ENCODE peak calls at places on chromosomes 11 and 22, in seven cellular contexts. K, I, F, S, B, Y and D are unnamed samples. For H3K4me1, the result is how much of the 10 kb centered on the place peaks cover.

GRCh38 chr11:77590194-77590591 is 440 bp downstream of the AQP11 start:
- DNase-seq in K (no peak), S (peak), F (peak), B (no peak), Y (peak), I (peak), D (peak)

GRCh38 chr11:65452806-65453490 is 30.4 kb downstream of the NEAT1 start:
- DNase-seq in Y (no peak), S (no peak), F (peak), B (no peak), I (no peak), K (peak), D (peak)

GRCh38 chr22:41939981-41940852 is 6.7 kb downstream of the CENPM start:
- DNase-seq in Y (no peak), I (peak), S (no peak), F (no peak), K (no peak), B (no peak), D (peak)

GRCh38 chr22:39524753-39525657 is 4.6 kb downstream of the ATF4 start:
- DNase-seq in F (no peak), Y (no peak), K (no peak), S (no peak), B (no peak), I (no peak), D (no peak)

GRCh38 chr11:76629133-76629852 is 41.3 kb downstream of the LRRC32 start:
- DNase-seq in S (peak), K (no peak), F (peak), B (peak), I (no peak), Y (no peak), D (no peak)

GRCh38 chr22:22959147-22959827 is 71.7 kb downstream of the IGLL5 start:
- DNase-seq in K (peak), B (peak), F (peak), S (peak), Y (peak), I (peak), D (peak)

GRCh38 chr11:115042002-115042401 is 363.7 kb downstream of the NXPE2 start:
- DNase-seq in I (peak), S (no peak), F (no peak), K (no peak), Y (no peak), B (no peak), D (no peak)

GRCh38 chr22:24952837-24953293 is 349 bp downstream of the KIAA1671 start:
- DNase-seq in K (no peak), F (peak), I (peak), Y (peak), S (peak), B (peak), D (peak)

GRCh38 chr11:18192988-18193387 is 20.4 kb downstream of the MRGPRX4 start:
- DNase-seq in Y (no peak), F (no peak), K (no peak), S (no peak), B (no peak), I (peak), D (peak)

GRCh38 chr11:65661599-65662246 is 993 bp downstream of the RELA start:
- DNase-seq in Y (no peak), B (no peak), I (no peak), S (peak), K (no peak), F (no peak), D (no peak)

GRCh38 chr11:16843307-16843706 is 104.9 kb downstream of the C11orf58 start:
- DNase-seq in F (no peak), K (no peak), Y (no peak), S (no peak), I (no peak), B (no peak), D (peak)

GRCh38 chr11:80606726-80607125 is 1165.9 kb upstream of the TENM4 start:
- DNase-seq in K (no peak), Y (no peak), S (no peak), F (no peak), B (no peak), I (no peak), D (peak)

GRCh38 chr11:73939096-73939495 is 11.7 kb upstream of the DNAJB13 start:
- DNase-seq in Y (no peak), B (no peak), S (no peak), K (no peak), F (peak), I (no peak), D (no peak)

GRCh38 chr11:17985517-17985916 is 27.3 kb downstream of the SERGEF start:
- DNase-seq in I (no peak), F (peak), Y (no peak), K (no peak), S (no peak), B (no peak), D (no peak)

GRCh38 chr22:48779661-48780596 is 1047.7 kb downstream of the BRD1 start:
- DNase-seq in F (no peak), I (no peak), S (no peak), B (no peak), Y (no peak), K (peak), D (no peak)

GRCh38 chr22:50251472-50252054 is 498 bp upstream of the HDAC10 start:
- DNase-seq in S (no peak), K (no peak), I (peak), B (no peak), F (no peak), Y (no peak), D (no peak)

DNA sequence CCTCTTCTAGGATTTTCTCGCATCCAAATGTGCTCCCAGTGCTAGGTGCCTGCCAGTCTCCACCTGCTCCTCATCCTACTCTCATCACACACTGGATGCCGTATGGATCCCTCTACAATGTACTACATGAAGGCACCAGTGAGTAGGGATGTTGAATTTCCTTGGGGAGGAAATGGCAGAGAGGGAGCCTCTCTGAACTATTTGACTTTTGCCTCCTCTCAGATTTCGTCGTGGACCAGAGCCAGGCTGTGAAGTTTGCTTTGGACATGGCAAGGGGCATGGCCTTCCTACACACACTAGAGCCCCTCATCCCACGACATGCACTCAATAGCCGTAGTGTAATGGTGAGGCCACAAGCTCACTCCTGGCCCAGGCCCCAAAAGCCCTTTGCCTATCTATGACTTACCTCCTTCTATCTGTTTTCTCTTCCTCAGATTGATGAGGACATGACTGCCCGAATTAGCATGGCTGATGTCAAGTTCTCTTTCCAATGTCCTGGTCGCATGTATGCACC is 2.5 kb downstream of the TAF10 start:
- DNase-seq in Y (no peak), I (no peak), S (no peak), K (no peak), F (no peak), B (no peak), D (no peak)
- H3K4me1 ChIP-seq in Y (under half), I (under half), S (under half), K (under half), F (under half), B (half or more), D (under half)

GRCh38 chr22:46042786-46043185 is 65.8 kb upstream of the WNT7B start:
- DNase-seq in B (peak), I (no peak), K (no peak), Y (no peak), F (peak), S (peak), D (no peak)

GRCh38 chr22:46043816-46044717 is 67.1 kb upstream of the WNT7B start:
- DNase-seq in I (peak), S (peak), B (peak), Y (no peak), F (peak), K (no peak), D (peak)

GRCh38 chr22:46041642-46042041 is 64.7 kb upstream of the WNT7B start:
- DNase-seq in S (peak), K (no peak), B (peak), I (no peak), Y (no peak), F (no peak), D (no peak)

GRCh38 chr22:46044718-46045458 is 67.9 kb upstream of the WNT7B start:
- DNase-seq in Y (no peak), B (peak), S (peak), F (peak), K (no peak), I (peak), D (no peak)

GRCh38 chr22:46043339-46043738 is 66.4 kb upstream of the WNT7B start:
- DNase-seq in F (no peak), K (no peak), Y (no peak), B (peak), I (no peak), S (peak), D (no peak)
- H3K4me3 ChIP-seq in F (peak), K (peak), Y (no peak), B (peak), I (no peak), S (peak), D (peak)

GRCh38 chr11:58740447-58740846 is 8.7 kb upstream of the GLYAT start:
- DNase-seq in S (no peak), K (no peak), Y (no peak), F (no peak), B (no peak), I (no peak), D (no peak)

GRCh38 chr11:58741127-58741526 is 9.4 kb upstream of the GLYAT start:
- DNase-seq in F (no peak), S (no peak), Y (no peak), K (no peak), I (no peak), B (no peak), D (no peak)

GRCh38 chr11:58739725-58740430 is 8.1 kb upstream of the GLYAT start:
- DNase-seq in K (no peak), S (no peak), F (peak), I (no peak), B (no peak), Y (no peak), D (no peak)

GRCh38 chr11:58742981-58743880 is 11.5 kb upstream of the GLYAT start:
- DNase-seq in K (no peak), Y (no peak), S (no peak), B (no peak), F (no peak), I (peak), D (peak)

DNA sequence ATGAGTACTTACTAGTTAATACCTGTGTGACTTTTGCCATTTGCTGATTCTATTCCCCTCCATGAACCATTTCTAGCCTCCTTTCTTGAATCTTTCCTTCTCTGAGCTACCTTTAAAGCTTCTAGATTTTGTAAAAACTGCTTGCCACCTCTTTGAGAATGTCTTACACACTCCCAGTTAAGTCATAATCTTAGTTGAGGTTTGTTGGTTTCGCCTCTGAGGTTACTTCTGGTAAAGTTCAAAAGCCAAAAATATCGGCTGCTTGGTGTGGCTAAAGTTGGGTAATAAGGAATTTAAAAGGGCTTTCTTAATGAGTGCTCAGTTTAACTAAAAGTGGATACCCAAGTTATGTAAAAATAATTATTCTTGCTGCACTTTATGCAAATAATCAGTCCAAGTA is 10.4 kb upstream of the GLYAT start:
- DNase-seq in Y (no peak), I (no peak), F (no peak), S (no peak), K (no peak), B (no peak), D (no peak)
- H3K27ac ChIP-seq in Y (no peak), I (no peak), F (no peak), S (no peak), K (no peak), B (no peak), D (no peak)

DNA sequence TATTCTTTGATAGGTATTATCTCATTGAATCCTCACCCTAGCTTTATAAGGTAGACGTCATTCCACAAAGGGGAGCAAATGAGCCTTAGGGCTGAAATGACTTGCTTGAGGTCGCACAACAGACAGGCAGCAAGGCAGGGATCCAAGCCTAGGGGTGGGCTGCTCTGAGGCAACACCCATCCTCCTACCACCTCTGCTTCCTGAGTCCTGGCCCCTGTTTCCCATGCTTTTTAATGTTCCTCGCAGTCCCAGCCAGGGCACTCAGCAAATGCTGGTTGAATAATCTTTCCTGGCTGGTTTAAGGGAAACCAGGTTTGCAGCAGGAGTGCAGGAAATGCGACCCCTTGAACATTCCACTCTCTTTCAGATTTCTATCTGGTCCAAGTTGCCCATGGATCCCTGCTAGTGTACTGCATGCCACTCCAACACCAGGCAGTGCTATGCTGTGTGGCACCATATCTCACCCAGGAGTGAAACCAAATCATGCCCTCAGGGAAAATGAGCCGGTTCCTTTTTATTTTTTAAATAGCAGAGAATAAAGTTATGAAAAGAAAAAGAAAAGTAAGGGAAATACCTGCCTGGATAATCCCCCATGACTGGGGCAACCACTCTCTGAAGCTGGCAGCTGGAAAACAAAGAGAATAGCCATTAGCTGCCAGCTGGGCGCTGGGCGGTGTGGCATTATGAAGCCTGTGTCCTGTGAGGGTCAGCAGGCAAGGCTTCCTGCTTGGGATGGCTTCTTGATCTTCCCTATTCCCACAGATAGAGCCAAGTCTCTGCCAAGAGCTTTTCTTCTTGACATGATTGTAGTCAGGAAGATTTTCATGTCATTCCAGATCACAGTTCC is 21.8 kb downstream of the MICAL2 start:
- DNase-seq in Y (no peak), K (no peak), S (no peak), F (no peak), B (no peak), I (no peak), D (no peak)
- H3K4me1 ChIP-seq in Y (under half), K (under half), S (under half), F (under half), B (half or more), I (under half), D (under half)

GRCh38 chr11:67356867-67357561 is 3.7 kb upstream of the POLD4 start:
- DNase-seq in B (peak), I (peak), F (peak), S (peak), Y (peak), K (no peak), D (peak)
- H3K4me3 ChIP-seq in B (no peak), I (no peak), F (no peak), S (no peak), Y (no peak), K (no peak), D (no peak)

DNA sequence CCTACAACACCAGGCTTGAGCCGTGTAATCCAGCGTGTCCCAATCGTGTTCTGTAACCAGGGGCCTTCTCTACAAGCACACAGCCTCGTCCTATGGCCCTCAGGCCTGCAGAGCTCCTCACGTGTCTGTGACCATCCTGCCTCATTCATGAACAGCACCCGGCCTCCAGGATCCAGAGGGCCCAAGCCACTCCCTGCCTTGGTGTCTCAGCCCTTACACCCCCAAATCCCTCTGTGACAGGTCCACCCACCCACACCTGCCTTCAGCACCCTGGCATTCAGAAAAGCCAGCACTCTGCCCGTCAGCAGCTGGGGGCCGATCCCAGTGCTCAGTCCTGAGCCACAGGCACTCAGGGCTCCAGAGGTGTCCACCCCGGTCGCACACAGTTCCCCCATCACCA is 5.8 kb downstream of the TSSK2 start:
- DNase-seq in F (no peak), Y (no peak), K (no peak), B (no peak), I (no peak), S (no peak), D (no peak)
- H3K27ac ChIP-seq in F (no peak), Y (no peak), K (no peak), B (no peak), I (no peak), S (no peak), D (no peak)